ENCODE peak calls at places on chromosomes 11 and 22, in five cellular contexts. B is mesenchymal stem cell; C is activated CD4-positive, alpha-beta memory T cell treated with anti-CD3 and anti-CD28 coated beads for 36 hours; W is GM12878; R is mammary epithelial cell. V is an unnamed sample.

GRCh38 chr11:57402188-57403066 is 12.0 kb upstream of the PRG2 start:
- DNase-seq in W (no peak), C (no peak), R (peak; percentile 31), B (no peak), V (no peak)

GRCh38 chr11:27217948-27218410 is 145.0 kb downstream of the CCDC34 start:
- DNase-seq in R (peak; percentile 36), W (no peak), B (peak; percentile 71), C (no peak), V (no peak)

GRCh38 chr22:21646608-21647590 is 4.8 kb downstream of the SDF2L1 start:
- DNase-seq in W (peak; percentile 52), R (peak; percentile 62), C (peak; percentile 87), B (peak; percentile 84), V (peak; percentile 76)

GRCh38 chr22:38211556-38211955 is 9.8 kb downstream of the MAFF start:
- DNase-seq in B (peak; percentile 36), R (no peak), C (no peak), W (no peak), V (no peak)

GRCh38 chr11:126484266-126484665 is 128.8 kb downstream of the ST3GAL4 start:
- DNase-seq in W (no peak), B (peak; percentile 52), C (no peak), R (peak; percentile 68), V (no peak)

GRCh38 chr11:1478544-1478943 is 8.0 kb downstream of the MOB2 start:
- DNase-seq in W (no peak), B (no peak), R (no peak), C (no peak), V (no peak)

GRCh38 chr11:19093976-19094375 is 23.0 kb upstream of the ZDHHC13 start:
- DNase-seq in B (peak; percentile 66), C (no peak), R (peak; percentile 52), W (no peak), V (no peak)

GRCh38 chr11:92978226-92979111 is 9.0 kb downstream of the MTNR1B start:
- DNase-seq in B (no peak), C (no peak), W (no peak), R (peak; percentile 52), V (no peak)

GRCh38 chr22:49930596-49931412 is 12.4 kb downstream of the CRELD2 start:
- DNase-seq in B (peak; percentile 73), W (peak; percentile 78), C (peak; percentile 77), R (peak; percentile 69), V (peak; percentile 96)

GRCh38 chr11:46305295-46305694 is 27.8 kb downstream of the CREB3L1 start:
- DNase-seq in W (no peak), R (no peak), B (peak; percentile 76), C (peak; percentile 24), V (no peak)

GRCh38 chr11:125348704-125349635 is 147.1 kb downstream of the FEZ1 start:
- DNase-seq in R (no peak), B (peak; percentile 55), C (peak; percentile 51), W (no peak), V (peak; percentile 39)

GRCh38 chr11:68120212-68121066 is 749 bp downstream of the CHKA start:
- DNase-seq in B (peak; percentile 58), C (peak; percentile 56), R (no peak), W (peak; percentile 32), V (peak; percentile 51)

GRCh38 chr11:68525930-68526329 is 65.4 kb downstream of the PPP6R3 start:
- DNase-seq in B (no peak), R (peak; percentile 59), C (no peak), W (no peak), V (peak; percentile 76)

GRCh38 chr11:63491614-63492372 is 826 bp upstream of the PLAAT5 start:
- DNase-seq in R (no peak), C (no peak), W (no peak), B (no peak), V (no peak)

GRCh38 chr11:1570001-1570453 is 2.0 kb downstream of the DUSP8 start:
- DNase-seq in C (no peak), R (no peak), W (no peak), B (no peak), V (no peak)

GRCh38 chr22:40567106-40567505 is 69.4 kb downstream of the MRTFA start:
- DNase-seq in B (no peak), R (peak; percentile 57), W (no peak), C (no peak), V (no peak)

V was measured in endothelial cell of umbilical vein.